ENCODE peak calls at places on chromosome 20, in six cellular contexts. P is heart left ventricle, I is left ventricle myocardium inferior, G is stomach, L is tibial artery, Z is HFF-Myc. Q is an unnamed sample.

GRCh38 chr20:9926476-9926875 is 87.6 kb upstream of the PAK5 start:
- DNase-seq in P (no peak), I (no peak), G (no peak), L (no peak), Z (no peak), Q (no peak)

GRCh38 chr20:17795449-17796095 is 95.8 kb downstream of the BANF2 start:
- DNase-seq in P (no peak), I (no peak), G (no peak), L (no peak), Z (no peak), Q (no peak)

GRCh38 chr20:62042025-62042820 is 23.5 kb downstream of the TAF4 start:
- DNase-seq in P (no peak), I (peak; percentile 5), G (no peak), L (no peak), Z (no peak), Q (no peak)

GRCh38 chr20:4809707-4810106 is 88.0 kb downstream of the PRND start:
- DNase-seq in P (no peak), I (no peak), G (no peak), L (no peak), Z (no peak), Q (no peak)

GRCh38 chr20:57882451-57883161 is 172.8 kb upstream of the PMEPA1 start:
- DNase-seq in P (no peak), I (no peak), G (no peak), L (no peak), Z (no peak), Q (peak; percentile 76)

GRCh38 chr20:50792708-50793574 is 1.9 kb upstream of the BCAS4 start:
- DNase-seq in P (no peak), I (no peak), G (no peak), L (no peak), Z (no peak), Q (no peak)

GRCh38 chr20:23415958-23416583 is 5.2 kb downstream of the NAPB start:
- DNase-seq in P (no peak), I (no peak), G (no peak), L (no peak), Z (no peak), Q (no peak)

GRCh38 chr20:9928955-9929354 is 90.1 kb upstream of the PAK5 start:
- DNase-seq in P (no peak), I (no peak), G (no peak), L (no peak), Z (no peak), Q (no peak)

GRCh38 chr20:3229158-3229557 is 9.8 kb downstream of the SLC4A11 start:
- DNase-seq in P (no peak), I (no peak), G (no peak), L (no peak), Z (no peak), Q (no peak)

GRCh38 chr20:6026051-6026450 is 27.8 kb downstream of the LRRN4 start:
- DNase-seq in P (no peak), I (no peak), G (no peak), L (no peak), Z (no peak), Q (no peak)

GRCh38 chr20:41032243-41032642 is 3.6 kb downstream of the TOP1 start:
- DNase-seq in P (no peak), I (no peak), G (no peak), L (no peak), Z (no peak), Q (no peak)

GRCh38 chr20:44533928-44534327 is 12.1 kb upstream of the SERINC3 start:
- DNase-seq in P (no peak), I (no peak), G (no peak), L (no peak), Z (no peak), Q (no peak)

GRCh38 chr20:63525185-63525584 is 4.6 kb downstream of the PPDPF start:
- DNase-seq in P (no peak), I (no peak), G (no peak), L (no peak), Z (no peak), Q (no peak)

DNA sequence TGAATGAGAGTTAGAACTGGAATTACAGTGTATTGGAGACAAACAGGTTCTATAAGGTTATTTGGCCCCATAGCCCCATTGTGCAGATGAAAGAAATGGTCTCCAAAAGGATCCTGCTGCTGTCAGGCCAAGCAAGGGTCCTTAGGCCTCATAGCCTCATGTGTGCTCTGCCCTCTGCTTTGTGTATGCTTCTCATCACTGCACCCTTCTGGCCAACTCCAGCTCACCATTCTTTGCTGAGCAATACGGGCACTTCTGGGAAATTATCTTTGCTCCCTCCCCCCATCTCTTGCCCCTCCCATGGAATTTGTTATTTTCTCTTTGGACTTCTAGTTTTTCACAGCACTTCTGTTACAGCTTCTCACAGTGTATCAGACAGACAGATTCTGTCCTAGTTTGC is 298.8 kb downstream of the FOXA2 start:
- DNase-seq in P (no peak), I (no peak), G (no peak), L (no peak), Z (no peak), Q (no peak)
- TF ChIP-seq CTCF in P (no peak), I (no peak), G (no peak), L (no peak), Z (no peak), Q (no peak)

GRCh38 chr20:52490715-52491430 is 299.3 kb upstream of the ZFP64 start:
- DNase-seq in P (no peak), I (no peak), G (no peak), L (no peak), Z (peak; percentile 71), Q (no peak)
- TF ChIP-seq CTCF in P (no peak), I (no peak), G (no peak), L (no peak), Z (no peak), Q (no peak)

GRCh38 chr20:46816097-46816496 is 78.5 kb upstream of the EYA2 start:
- DNase-seq in P (no peak), I (no peak), G (no peak), L (no peak), Z (no peak), Q (peak; percentile 42)

GRCh38 chr20:46823753-46824152 is 70.9 kb upstream of the EYA2 start:
- DNase-seq in P (no peak), I (no peak), G (no peak), L (no peak), Z (no peak), Q (no peak)

GRCh38 chr20:46816916-46817638 is 77.6 kb upstream of the EYA2 start:
- DNase-seq in P (no peak), I (no peak), G (no peak), L (no peak), Z (no peak), Q (no peak)

GRCh38 chr20:46823271-46823747 is 71.3 kb upstream of the EYA2 start:
- DNase-seq in P (no peak), I (no peak), G (peak; percentile 47), L (peak; percentile 24), Z (no peak), Q (no peak)

DNA sequence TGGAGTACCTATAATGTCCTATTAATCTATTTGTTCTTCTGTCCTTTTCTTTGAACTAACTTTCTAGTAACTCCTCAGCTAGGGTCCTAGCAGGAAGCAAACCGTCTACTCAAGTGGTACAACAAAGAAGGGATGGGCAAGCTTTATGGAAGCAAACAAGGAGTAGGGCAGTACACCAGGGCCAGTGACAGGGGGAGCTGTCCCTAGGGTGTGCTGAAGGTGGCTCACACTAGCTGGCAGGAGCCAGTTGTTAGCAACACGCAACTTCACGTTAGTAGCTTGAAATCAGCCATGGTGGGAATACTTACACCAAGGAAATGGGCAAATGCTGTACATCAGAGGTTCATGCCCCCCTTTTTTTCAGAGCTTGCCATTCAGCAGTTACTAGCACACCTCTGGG is 74.0 kb upstream of the EYA2 start:
- DNase-seq in P (no peak), I (no peak), G (peak; percentile 30), L (no peak), Z (no peak), Q (peak; percentile 34)
- TF ChIP-seq CTCF in P (no peak), I (no peak), G (peak; percentile 22), L (no peak), Z (peak; percentile 37), Q (no peak)

GRCh38 chr20:36491901-36492617 is 49.3 kb upstream of the MYL9 start:
- DNase-seq in P (no peak), I (no peak), G (no peak), L (no peak), Z (no peak), Q (no peak)

GRCh38 chr20:36493801-36494114 is 47.6 kb upstream of the MYL9 start:
- DNase-seq in P (peak; percentile 62), I (peak; percentile 74), G (peak; percentile 41), L (peak; percentile 75), Z (peak; percentile 52), Q (no peak)

GRCh38 chr20:36496707-36497669 is 44.3 kb upstream of the MYL9 start:
- DNase-seq in P (no peak), I (no peak), G (no peak), L (no peak), Z (no peak), Q (no peak)

GRCh38 chr20:36490191-36490590 is 51.1 kb upstream of the MYL9 start:
- DNase-seq in P (no peak), I (no peak), G (no peak), L (no peak), Z (no peak), Q (no peak)

DNA sequence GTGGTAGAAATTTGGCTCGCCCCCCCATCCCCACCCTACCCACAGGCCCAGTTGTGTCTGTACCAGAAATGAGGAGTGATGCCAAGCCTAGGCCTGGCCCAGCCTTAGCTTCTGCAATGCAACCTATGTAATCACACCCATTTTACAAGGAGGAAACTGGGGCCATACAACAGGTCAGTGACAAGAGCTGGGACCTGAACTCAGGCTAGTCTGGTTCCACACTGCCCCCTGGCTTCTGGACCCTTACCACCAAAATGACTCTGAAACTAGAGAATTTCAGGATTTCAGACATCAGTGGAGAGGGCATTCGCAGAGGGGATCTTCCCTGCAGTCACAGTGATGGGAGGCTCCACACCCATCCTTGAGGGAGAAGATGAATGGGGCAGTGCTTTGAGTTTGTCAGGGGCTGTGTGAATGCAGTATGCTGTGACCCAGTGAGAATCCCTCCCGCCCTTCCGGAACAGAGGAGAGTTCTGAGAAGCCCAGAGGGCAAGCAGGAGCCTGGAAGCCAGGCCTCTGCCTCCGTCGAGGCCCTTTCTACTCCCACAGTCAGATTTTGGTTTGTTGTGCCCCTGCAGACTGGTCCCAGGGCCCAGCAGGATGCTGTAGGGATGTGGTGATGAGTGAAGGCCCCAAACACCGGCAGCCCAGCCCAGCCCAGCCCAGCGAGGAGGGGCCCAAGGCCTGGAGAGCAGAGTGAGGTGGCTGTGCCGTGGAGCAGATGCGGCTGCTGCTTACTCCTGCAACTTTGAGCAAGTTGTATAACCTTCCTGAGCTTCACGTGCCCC is 48.1 kb upstream of the MYL9 start:
- DNase-seq in P (no peak), I (no peak), G (no peak), L (no peak), Z (no peak), Q (no peak)
- TF ChIP-seq CTCF in P (peak; percentile 45), I (peak; percentile 50), G (peak; percentile 25), L (peak; percentile 24), Z (peak; percentile 34), Q (peak; percentile 40)

Q was measured in osteocyte.